ENCODE peak calls at places on chromosome 18, in six cellular contexts. E is CD8-positive, alpha-beta T cell; R is ovary; W is fibroblast of mammary gland; H is cardiac muscle cell; X is A549. P is an unnamed sample.

GRCh38 chr18:22342625-22343024 is 75.1 kb downstream of the CTAGE1 start:
- DNase-seq in E (no peak), R (no peak), W (peak), H (peak), X (no peak), P (peak)

GRCh38 chr18:57859314-57859713 is 56.2 kb upstream of the ATP8B1 start:
- DNase-seq in E (no peak), R (no peak), W (peak), H (peak), X (peak), P (no peak)

GRCh38 chr18:46761054-46761769 is 4.4 kb upstream of the ST8SIA5 start:
- DNase-seq in E (no peak), R (no peak), W (no peak), H (no peak), X (no peak), P (no peak)

GRCh38 chr18:44789704-44790103 is 109.0 kb downstream of the SETBP1 start:
- DNase-seq in E (no peak), R (no peak), W (peak), H (no peak), X (peak), P (no peak)

GRCh38 chr18:23493654-23494053 is 9.7 kb upstream of the RMC1 start:
- DNase-seq in E (no peak), R (no peak), W (no peak), H (no peak), X (no peak), P (no peak)

GRCh38 chr18:4353853-4354418 is 101.2 kb downstream of the DLGAP1 start:
- DNase-seq in E (no peak), R (no peak), W (no peak), H (no peak), X (no peak), P (no peak)

GRCh38 chr18:34494359-34494696 is 215.8 kb upstream of the DTNA start:
- DNase-seq in E (no peak), R (no peak), W (no peak), H (peak), X (no peak), P (no peak)

GRCh38 chr18:71398530-71398929 is 1109.7 kb downstream of the SOCS6 start:
- DNase-seq in E (no peak), R (no peak), W (no peak), H (peak), X (peak), P (peak)

GRCh38 chr18:23515911-23516546 is 12.7 kb downstream of the RMC1 start:
- DNase-seq in E (peak), R (peak), W (peak), H (peak), X (peak), P (peak)

GRCh38 chr18:10417679-10418078 is 36.8 kb upstream of the APCDD1 start:
- DNase-seq in E (no peak), R (no peak), W (no peak), H (no peak), X (no peak), P (no peak)

GRCh38 chr18:48459471-48459870 is 50.3 kb upstream of the ZBTB7C start:
- DNase-seq in E (no peak), R (no peak), W (no peak), H (no peak), X (no peak), P (no peak)

GRCh38 chr18:42157420-42157819 is 202.4 kb downstream of the PIK3C3 start:
- DNase-seq in E (no peak), R (no peak), W (no peak), H (no peak), X (no peak), P (no peak)

GRCh38 chr18:43108882-43109281 is 6.6 kb downstream of the RIT2 start:
- DNase-seq in E (no peak), R (no peak), W (no peak), H (no peak), X (no peak), P (no peak)

GRCh38 chr18:21997207-21998143 is 171.9 kb upstream of the GATA6 start:
- DNase-seq in E (no peak), R (no peak), W (peak), H (peak), X (peak), P (peak)

GRCh38 chr18:38427736-38428135 is 862.1 kb upstream of the CELF4 start:
- DNase-seq in E (no peak), R (no peak), W (no peak), H (no peak), X (no peak), P (no peak)

GRCh38 chr18:55387139-55387984 is 200.6 kb downstream of the TCF4 start:
- DNase-seq in E (no peak), R (no peak), W (no peak), H (no peak), X (no peak), P (no peak)

GRCh38 chr18:48828713-48829442 is 121.9 kb downstream of the SMAD7 start:
- DNase-seq in E (no peak), R (peak), W (no peak), H (peak), X (no peak), P (no peak)

GRCh38 chr18:2417861-2418610 is 153.3 kb downstream of the METTL4 start:
- DNase-seq in E (no peak), R (no peak), W (peak), H (peak), X (no peak), P (peak)

GRCh38 chr18:40529478-40529877 is 1425.6 kb upstream of the PIK3C3 start:
- DNase-seq in E (no peak), R (no peak), W (peak), H (no peak), X (no peak), P (no peak)

GRCh38 chr18:23181547-23181946 is 46.3 kb downstream of the CABLES1 start:
- DNase-seq in E (no peak), R (no peak), W (no peak), H (no peak), X (no peak), P (no peak)

GRCh38 chr18:21196426-21196825 is 45.6 kb upstream of the GREB1L start:
- DNase-seq in E (no peak), R (no peak), W (no peak), H (no peak), X (no peak), P (no peak)

GRCh38 chr18:36912887-36913286 is 84.0 kb downstream of the KIAA1328 start:
- DNase-seq in E (no peak), R (no peak), W (no peak), H (no peak), X (no peak), P (no peak)

GRCh38 chr18:8870528-8870927 is 165.2 kb downstream of the MTCL1 start:
- DNase-seq in E (no peak), R (no peak), W (no peak), H (no peak), X (no peak), P (no peak)

GRCh38 chr18:23587220-23587642 is 925 bp upstream of the NPC1 start:
- DNase-seq in E (no peak), R (no peak), W (peak), H (no peak), X (no peak), P (no peak)

GRCh38 chr18:55778731-55779460 is 190.9 kb upstream of the TCF4 start:
- DNase-seq in E (no peak), R (no peak), W (no peak), H (no peak), X (no peak), P (no peak)

GRCh38 chr18:2906522-2907458 is 60.0 kb downstream of the EMILIN2 start:
- DNase-seq in E (no peak), R (peak), W (no peak), H (peak), X (peak), P (peak)

DNA sequence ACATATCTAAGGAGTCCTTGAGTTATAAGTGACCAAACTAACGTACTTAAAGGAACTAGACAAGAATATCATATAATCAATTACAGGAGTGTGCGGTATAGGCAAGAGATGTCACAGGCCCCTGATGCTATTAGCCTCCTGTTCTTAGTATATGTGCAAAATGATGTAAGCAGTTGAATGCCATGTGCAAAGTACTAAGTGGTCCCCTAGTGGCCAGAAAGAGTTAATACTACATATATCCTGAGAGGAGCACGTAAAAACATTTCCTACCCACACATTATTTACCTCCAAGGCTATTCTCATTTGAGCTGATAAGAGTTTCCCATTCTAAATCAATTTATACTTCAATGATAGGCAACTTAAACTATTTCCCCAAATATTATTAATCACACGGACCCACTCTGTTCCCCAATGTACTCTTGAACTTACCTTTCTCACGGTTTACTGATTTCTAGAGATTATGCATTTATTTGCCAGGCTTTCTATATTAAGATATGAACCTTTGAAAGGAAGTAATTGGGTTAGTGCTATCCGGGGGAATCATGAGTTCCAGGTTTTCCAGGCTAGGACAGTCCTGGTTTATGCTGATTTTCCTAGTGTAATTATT is 158.0 kb upstream of the KLHL14 start:
- DNase-seq in E (no peak), R (no peak), W (peak), H (peak), X (peak), P (peak)
- TF ChIP-seq CTCF in E (no peak), R (no peak), W (peak), H (peak), X (peak), P (peak)

GRCh38 chr18:75204978-75205759 is 3.8 kb downstream of the PTGR3 start:
- DNase-seq in E (no peak), R (no peak), W (no peak), H (peak), X (no peak), P (peak)

GRCh38 chr18:75204262-75204977 is 4.5 kb downstream of the PTGR3 start:
- DNase-seq in E (no peak), R (peak), W (no peak), H (peak), X (no peak), P (peak)

GRCh38 chr18:75202976-75203375 is 6.0 kb downstream of the PTGR3 start:
- DNase-seq in E (no peak), R (no peak), W (no peak), H (no peak), X (no peak), P (peak)

GRCh38 chr18:75201936-75202335 is 7.0 kb downstream of the PTGR3 start:
- DNase-seq in E (no peak), R (no peak), W (no peak), H (no peak), X (no peak), P (no peak)

GRCh38 chr18:75203456-75204261 is 5.3 kb downstream of the PTGR3 start:
- DNase-seq in E (no peak), R (peak), W (no peak), H (no peak), X (no peak), P (peak)
- H3K4me3 ChIP-seq in E (no peak), R (peak), W (peak), H (peak), X (no peak), P (peak)

GRCh38 chr18:70319185-70319584 is 30.3 kb downstream of the SOCS6 start:
- DNase-seq in E (no peak), R (no peak), W (no peak), H (no peak), X (no peak), P (no peak)

GRCh38 chr18:70310560-70311320 is 21.9 kb downstream of the SOCS6 start:
- DNase-seq in E (no peak), R (no peak), W (no peak), H (peak), X (peak), P (no peak)

GRCh38 chr18:70313640-70314039 is 24.8 kb downstream of the SOCS6 start:
- DNase-seq in E (no peak), R (no peak), W (no peak), H (no peak), X (no peak), P (no peak)

GRCh38 chr18:70308555-70309294 is 19.9 kb downstream of the SOCS6 start:
- DNase-seq in E (no peak), R (no peak), W (no peak), H (no peak), X (no peak), P (no peak)

GRCh38 chr18:70314383-70314782 is 25.5 kb downstream of the SOCS6 start:
- DNase-seq in E (no peak), R (no peak), W (no peak), H (no peak), X (no peak), P (no peak)
- TF ChIP-seq CTCF in E (no peak), R (no peak), W (no peak), H (no peak), X (no peak), P (no peak)

GRCh38 chr18:79092869-79093268 is 23.7 kb downstream of the ATP9B start:
- DNase-seq in E (no peak), R (no peak), W (peak), H (no peak), X (no peak), P (no peak)

GRCh38 chr18:79093986-79094385 is 24.8 kb downstream of the ATP9B start:
- DNase-seq in E (no peak), R (no peak), W (no peak), H (no peak), X (no peak), P (no peak)

GRCh38 chr18:79100944-79101343 is 31.8 kb downstream of the ATP9B start:
- DNase-seq in E (no peak), R (no peak), W (no peak), H (no peak), X (no peak), P (no peak)

GRCh38 chr18:79095216-79095615 is 26.0 kb downstream of the ATP9B start:
- DNase-seq in E (no peak), R (no peak), W (no peak), H (no peak), X (no peak), P (no peak)
- H3K4me3 ChIP-seq in E (no peak), R (no peak), W (no peak), H (no peak), X (no peak), P (no peak)

GRCh38 chr18:7191736-7192135 is 39.2 kb upstream of the LRRC30 start:
- DNase-seq in E (no peak), R (no peak), W (no peak), H (no peak), X (no peak), P (no peak)

GRCh38 chr18:7202119-7202680 is 28.7 kb upstream of the LRRC30 start:
- DNase-seq in E (no peak), R (no peak), W (no peak), H (no peak), X (no peak), P (no peak)

GRCh38 chr18:7201096-7201495 is 29.8 kb upstream of the LRRC30 start:
- DNase-seq in E (no peak), R (no peak), W (no peak), H (no peak), X (no peak), P (no peak)

GRCh38 chr18:7198326-7198725 is 32.6 kb upstream of the LRRC30 start:
- DNase-seq in E (no peak), R (no peak), W (no peak), H (no peak), X (no peak), P (no peak)

GRCh38 chr18:7196421-7196820 is 34.5 kb upstream of the LRRC30 start:
- DNase-seq in E (no peak), R (no peak), W (no peak), H (no peak), X (no peak), P (no peak)
- TF ChIP-seq CTCF in E (no peak), R (no peak), W (no peak), H (no peak), X (no peak), P (no peak)

GRCh38 chr18:7273301-7273911 is 42.5 kb downstream of the LRRC30 start:
- DNase-seq in E (no peak), R (peak), W (peak), H (no peak), X (no peak), P (peak)

GRCh38 chr18:7269903-7270302 is 39.0 kb downstream of the LRRC30 start:
- DNase-seq in E (no peak), R (no peak), W (no peak), H (no peak), X (no peak), P (no peak)

GRCh38 chr18:7272268-7273049 is 41.6 kb downstream of the LRRC30 start:
- DNase-seq in E (no peak), R (peak), W (peak), H (peak), X (peak), P (peak)
- H3K4me3 ChIP-seq in E (no peak), R (no peak), W (no peak), H (no peak), X (no peak), P (no peak)

GRCh38 chr18:12422936-12423335 is 15.2 kb downstream of the PRELID3A start:
- DNase-seq in E (no peak), R (no peak), W (no peak), H (no peak), X (peak), P (no peak)
- TF ChIP-seq CTCF in E (no peak), R (no peak), W (no peak), H (no peak), X (no peak), P (no peak)

GRCh38 chr18:59275406-59275949 is 2.2 kb upstream of the RAX start:
- DNase-seq in E (no peak), R (no peak), W (no peak), H (no peak), X (no peak), P (no peak)

GRCh38 chr18:59273936-59274928 is 978 bp upstream of the RAX start:
- DNase-seq in E (no peak), R (no peak), W (no peak), H (peak), X (no peak), P (no peak)

GRCh38 chr18:59272221-59272888 is 899 bp downstream of the RAX start:
- DNase-seq in E (no peak), R (no peak), W (no peak), H (no peak), X (no peak), P (peak)

GRCh38 chr18:59271606-59272220 is 1.5 kb downstream of the RAX start:
- DNase-seq in E (no peak), R (no peak), W (no peak), H (no peak), X (no peak), P (no peak)

GRCh38 chr18:59272971-59273935 is at the start of gene RAX:
- DNase-seq in E (no peak), R (no peak), W (peak), H (peak), X (peak), P (peak)
- H3K4me3 ChIP-seq in E (no peak), R (no peak), W (no peak), H (peak), X (peak), P (no peak)

GRCh38 chr18:6728809-6729246 is 688 bp upstream of the ARHGAP28 start:
- DNase-seq in E (no peak), R (no peak), W (no peak), H (no peak), X (no peak), P (no peak)

GRCh38 chr18:6728318-6728717 is 1.2 kb upstream of the ARHGAP28 start:
- DNase-seq in E (no peak), R (no peak), W (no peak), H (no peak), X (no peak), P (no peak)

GRCh38 chr18:6731197-6731596 is 1.7 kb downstream of the ARHGAP28 start:
- DNase-seq in E (no peak), R (no peak), W (peak), H (no peak), X (no peak), P (peak)

GRCh38 chr18:6732952-6733351 is 3.4 kb downstream of the ARHGAP28 start:
- DNase-seq in E (no peak), R (no peak), W (no peak), H (no peak), X (no peak), P (peak)

GRCh38 chr18:6729247-6730091 is at the start of gene ARHGAP28:
- DNase-seq in E (no peak), R (peak), W (peak), H (peak), X (peak), P (peak)
- TF ChIP-seq CTCF in E (no peak), R (peak), W (no peak), H (peak), X (no peak), P (no peak)

GRCh38 chr18:7381307-7381706 is 150.4 kb downstream of the LRRC30 start:
- DNase-seq in E (no peak), R (no peak), W (no peak), H (no peak), X (no peak), P (no peak)
- H3K4me3 ChIP-seq in E (no peak), R (no peak), W (no peak), H (no peak), X (no peak), P (no peak)

P was measured in foreskin fibroblast.